ENCODE peak calls at places on chromosome 4, in ten cellular contexts. One of them, this sample, is unnamed.

GRCh38 chr4:86894465-86894864 is 2.2 kb upstream of the C4orf36 start:
- DNase-seq in testis: no peak
- DNase-seq in GM23248: peak; percentile 45
- DNase-seq in caudate nucleus: no peak
- DNase-seq in heart left ventricle: no peak
- DNase-seq in brain microvascular endothelial cell: peak; percentile 9
- DNase-seq in SK-N-SH: no peak
- DNase-seq in psoas muscle: no peak
- DNase-seq in upper lobe of right lung: no peak
- DNase-seq in right atrium auricular region: no peak
- DNase-seq in this sample: no peak

GRCh38 chr4:78551420-78552351 is at the start of gene ANXA3:
- DNase-seq in right atrium auricular region: no peak
- DNase-seq in caudate nucleus: no peak
- DNase-seq in brain microvascular endothelial cell: no peak
- DNase-seq in heart left ventricle: peak; percentile 73
- DNase-seq in GM23248: peak; percentile 44
- DNase-seq in psoas muscle: peak; percentile 26
- DNase-seq in upper lobe of right lung: peak; percentile 83
- DNase-seq in SK-N-SH: peak; percentile 72
- DNase-seq in testis: no peak
- DNase-seq in this sample: peak; percentile 74

GRCh38 chr4:14110407-14110806 is 482.9 kb upstream of the BOD1L1 start:
- DNase-seq in psoas muscle: no peak
- DNase-seq in heart left ventricle: no peak
- DNase-seq in brain microvascular endothelial cell: peak; percentile 18
- DNase-seq in upper lobe of right lung: no peak
- DNase-seq in GM23248: peak; percentile 89
- DNase-seq in caudate nucleus: no peak
- DNase-seq in testis: no peak
- DNase-seq in right atrium auricular region: no peak
- DNase-seq in SK-N-SH: no peak
- DNase-seq in this sample: no peak

GRCh38 chr4:177235026-177235425 is 74.6 kb upstream of the NEIL3 start:
- DNase-seq in brain microvascular endothelial cell: peak; percentile 25
- DNase-seq in right atrium auricular region: no peak
- DNase-seq in SK-N-SH: no peak
- DNase-seq in GM23248: peak; percentile 78
- DNase-seq in caudate nucleus: no peak
- DNase-seq in heart left ventricle: no peak
- DNase-seq in psoas muscle: no peak
- DNase-seq in testis: no peak
- DNase-seq in upper lobe of right lung: no peak
- DNase-seq in this sample: no peak

GRCh38 chr4:53067125-53067802 is 205.1 kb downstream of the RASL11B start:
- DNase-seq in upper lobe of right lung: no peak
- DNase-seq in right atrium auricular region: no peak
- DNase-seq in brain microvascular endothelial cell: no peak
- DNase-seq in psoas muscle: no peak
- DNase-seq in GM23248: no peak
- DNase-seq in heart left ventricle: no peak
- DNase-seq in SK-N-SH: no peak
- DNase-seq in caudate nucleus: no peak
- DNase-seq in testis: no peak
- DNase-seq in this sample: no peak

GRCh38 chr4:74374128-74374527 is 9.2 kb downstream of the EREG start:
- DNase-seq in testis: no peak
- DNase-seq in right atrium auricular region: no peak
- DNase-seq in upper lobe of right lung: no peak
- DNase-seq in psoas muscle: no peak
- DNase-seq in SK-N-SH: no peak
- DNase-seq in brain microvascular endothelial cell: no peak
- DNase-seq in GM23248: no peak
- DNase-seq in heart left ventricle: no peak
- DNase-seq in caudate nucleus: no peak
- DNase-seq in this sample: no peak

GRCh38 chr4:23333946-23334878 is 555.6 kb downstream of the PPARGC1A start:
- DNase-seq in psoas muscle: no peak
- DNase-seq in upper lobe of right lung: no peak
- DNase-seq in testis: no peak
- DNase-seq in heart left ventricle: no peak
- DNase-seq in GM23248: peak; percentile 47
- DNase-seq in brain microvascular endothelial cell: peak; percentile 23
- DNase-seq in right atrium auricular region: no peak
- DNase-seq in caudate nucleus: peak; percentile 75
- DNase-seq in SK-N-SH: no peak
- DNase-seq in this sample: no peak

GRCh38 chr4:141425124-141425523 is 204.4 kb downstream of the ZNF330 start:
- DNase-seq in brain microvascular endothelial cell: peak; percentile 51
- DNase-seq in caudate nucleus: no peak
- DNase-seq in SK-N-SH: no peak
- DNase-seq in psoas muscle: no peak
- DNase-seq in testis: no peak
- DNase-seq in upper lobe of right lung: no peak
- DNase-seq in right atrium auricular region: no peak
- DNase-seq in heart left ventricle: no peak
- DNase-seq in GM23248: peak; percentile 72
- DNase-seq in this sample: no peak

GRCh38 chr4:89661490-89661889 is 175.5 kb downstream of the SNCA start:
- DNase-seq in psoas muscle: no peak
- DNase-seq in upper lobe of right lung: no peak
- DNase-seq in brain microvascular endothelial cell: peak; percentile 65
- DNase-seq in heart left ventricle: no peak
- DNase-seq in right atrium auricular region: no peak
- DNase-seq in testis: no peak
- DNase-seq in caudate nucleus: no peak
- DNase-seq in SK-N-SH: no peak
- DNase-seq in GM23248: peak; percentile 41
- DNase-seq in this sample: no peak

GRCh38 chr4:32032136-32032672 is 1312.0 kb downstream of the PCDH7 start:
- DNase-seq in testis: no peak
- DNase-seq in psoas muscle: no peak
- DNase-seq in right atrium auricular region: no peak
- DNase-seq in GM23248: no peak
- DNase-seq in upper lobe of right lung: no peak
- DNase-seq in SK-N-SH: no peak
- DNase-seq in brain microvascular endothelial cell: no peak
- DNase-seq in heart left ventricle: no peak
- DNase-seq in caudate nucleus: no peak
- DNase-seq in this sample: no peak

GRCh38 chr4:128371004-128371777 is 83.6 kb upstream of the PGRMC2 start:
- DNase-seq in GM23248: peak; percentile 74
- DNase-seq in SK-N-SH: no peak
- DNase-seq in upper lobe of right lung: no peak
- DNase-seq in testis: no peak
- DNase-seq in caudate nucleus: no peak
- DNase-seq in right atrium auricular region: no peak
- DNase-seq in brain microvascular endothelial cell: no peak
- DNase-seq in heart left ventricle: no peak
- DNase-seq in psoas muscle: no peak
- DNase-seq in this sample: no peak

GRCh38 chr4:20773144-20773997 is 73.1 kb downstream of the PACRGL start:
- DNase-seq in GM23248: peak; percentile 82
- DNase-seq in brain microvascular endothelial cell: peak; percentile 72
- DNase-seq in testis: peak; percentile 64
- DNase-seq in caudate nucleus: peak; percentile 56
- DNase-seq in heart left ventricle: peak; percentile 20
- DNase-seq in right atrium auricular region: peak; percentile 58
- DNase-seq in upper lobe of right lung: no peak
- DNase-seq in psoas muscle: peak; percentile 12
- DNase-seq in SK-N-SH: peak; percentile 52
- DNase-seq in this sample: peak; percentile 28

GRCh38 chr4:187128226-187128625 is 404.6 kb upstream of the FAT1 start:
- DNase-seq in testis: no peak
- DNase-seq in GM23248: peak; percentile 71
- DNase-seq in caudate nucleus: no peak
- DNase-seq in psoas muscle: no peak
- DNase-seq in SK-N-SH: no peak
- DNase-seq in upper lobe of right lung: no peak
- DNase-seq in right atrium auricular region: no peak
- DNase-seq in heart left ventricle: no peak
- DNase-seq in brain microvascular endothelial cell: peak; percentile 64
- DNase-seq in this sample: no peak

GRCh38 chr4:99586747-99587146 is 12.1 kb downstream of the MTTP start:
- DNase-seq in right atrium auricular region: no peak
- DNase-seq in caudate nucleus: no peak
- DNase-seq in SK-N-SH: no peak
- DNase-seq in testis: no peak
- DNase-seq in psoas muscle: no peak
- DNase-seq in brain microvascular endothelial cell: no peak
- DNase-seq in upper lobe of right lung: no peak
- DNase-seq in GM23248: no peak
- DNase-seq in heart left ventricle: no peak
- DNase-seq in this sample: no peak

GRCh38 chr4:2045518-2045951 is 13.6 kb upstream of the NAT8L start:
- DNase-seq in testis: no peak
- DNase-seq in right atrium auricular region: no peak
- DNase-seq in heart left ventricle: no peak
- DNase-seq in brain microvascular endothelial cell: no peak
- DNase-seq in SK-N-SH: no peak
- DNase-seq in GM23248: peak; percentile 41
- DNase-seq in upper lobe of right lung: peak; percentile 56
- DNase-seq in psoas muscle: peak; percentile 54
- DNase-seq in caudate nucleus: no peak
- DNase-seq in this sample: no peak

GRCh38 chr4:140152760-140153418 is 1.1 kb downstream of the MAML3 start:
- DNase-seq in upper lobe of right lung: peak; percentile 84
- DNase-seq in psoas muscle: peak; percentile 63
- DNase-seq in GM23248: peak; percentile 78
- DNase-seq in SK-N-SH: peak; percentile 52
- DNase-seq in brain microvascular endothelial cell: peak; percentile 60
- DNase-seq in caudate nucleus: peak; percentile 54
- DNase-seq in testis: peak; percentile 50
- DNase-seq in right atrium auricular region: peak; percentile 79
- DNase-seq in heart left ventricle: peak; percentile 58
- DNase-seq in this sample: peak; percentile 67

GRCh38 chr4:177005801-177006230 is 213.1 kb upstream of the VEGFC start:
- DNase-seq in caudate nucleus: no peak
- DNase-seq in upper lobe of right lung: no peak
- DNase-seq in heart left ventricle: no peak
- DNase-seq in brain microvascular endothelial cell: peak; percentile 57
- DNase-seq in GM23248: peak; percentile 82
- DNase-seq in testis: no peak
- DNase-seq in psoas muscle: no peak
- DNase-seq in SK-N-SH: no peak
- DNase-seq in right atrium auricular region: no peak
- DNase-seq in this sample: no peak

GRCh38 chr4:100823066-100823992 is 305.5 kb upstream of the EMCN start:
- DNase-seq in heart left ventricle: no peak
- DNase-seq in right atrium auricular region: no peak
- DNase-seq in SK-N-SH: no peak
- DNase-seq in upper lobe of right lung: no peak
- DNase-seq in psoas muscle: no peak
- DNase-seq in testis: no peak
- DNase-seq in GM23248: peak; percentile 7
- DNase-seq in brain microvascular endothelial cell: peak; percentile 9
- DNase-seq in caudate nucleus: no peak
- DNase-seq in this sample: no peak
- H3K27ac ChIP-seq in heart left ventricle: no peak overlapping the region
- H3K27ac ChIP-seq in right atrium auricular region: no peak overlapping the region
- H3K27ac ChIP-seq in SK-N-SH: no peak overlapping the region
- H3K27ac ChIP-seq in upper lobe of right lung: no peak overlapping the region
- H3K27ac ChIP-seq in psoas muscle: no peak overlapping the region
- H3K27ac ChIP-seq in testis: no peak overlapping the region
- H3K27ac ChIP-seq in GM23248: no peak overlapping the region
- H3K27ac ChIP-seq in brain microvascular endothelial cell: no peak overlapping the region
- H3K27ac ChIP-seq in caudate nucleus: peak overlapping the region; percentile 60
- H3K27ac ChIP-seq in this sample: no peak overlapping the region

GRCh38 chr4:142846105-142846728 is at the start of gene INPP4B:
- DNase-seq in GM23248: peak; percentile 89
- DNase-seq in psoas muscle: peak; percentile 34
- DNase-seq in right atrium auricular region: no peak
- DNase-seq in SK-N-SH: peak; percentile 77
- DNase-seq in brain microvascular endothelial cell: peak; percentile 54
- DNase-seq in heart left ventricle: peak; percentile 61
- DNase-seq in caudate nucleus: peak; percentile 87
- DNase-seq in testis: peak; percentile 33
- DNase-seq in upper lobe of right lung: peak; percentile 69
- DNase-seq in this sample: peak; percentile 34
- H3K27ac ChIP-seq in GM23248: no peak within 1 kb of the TSS
- H3K27ac ChIP-seq in psoas muscle: peak within 1 kb of the TSS; percentile 85
- H3K27ac ChIP-seq in right atrium auricular region: peak within 1 kb of the TSS; percentile 84
- H3K27ac ChIP-seq in SK-N-SH: no peak within 1 kb of the TSS
- H3K27ac ChIP-seq in brain microvascular endothelial cell: no peak within 1 kb of the TSS
- H3K27ac ChIP-seq in heart left ventricle: peak within 1 kb of the TSS; percentile 87
- H3K27ac ChIP-seq in caudate nucleus: peak within 1 kb of the TSS; percentile 80
- H3K27ac ChIP-seq in testis: no peak within 1 kb of the TSS
- H3K27ac ChIP-seq in upper lobe of right lung: peak within 1 kb of the TSS; percentile 45
- H3K27ac ChIP-seq in this sample: peak within 1 kb of the TSS; percentile 70

GRCh38 chr4:151206241-151207005 is 70.5 kb upstream of the PRSS48 start:
- DNase-seq in right atrium auricular region: no peak
- DNase-seq in upper lobe of right lung: no peak
- DNase-seq in psoas muscle: no peak
- DNase-seq in heart left ventricle: no peak
- DNase-seq in caudate nucleus: no peak
- DNase-seq in brain microvascular endothelial cell: no peak
- DNase-seq in testis: no peak
- DNase-seq in SK-N-SH: no peak
- DNase-seq in GM23248: no peak
- DNase-seq in this sample: no peak
- H3K27ac ChIP-seq in right atrium auricular region: peak overlapping the region; percentile 17
- H3K27ac ChIP-seq in upper lobe of right lung: peak overlapping the region; percentile 56
- H3K27ac ChIP-seq in psoas muscle: no peak overlapping the region
- H3K27ac ChIP-seq in heart left ventricle: no peak overlapping the region
- H3K27ac ChIP-seq in caudate nucleus: peak overlapping the region; percentile 82
- H3K27ac ChIP-seq in brain microvascular endothelial cell: no peak overlapping the region
- H3K27ac ChIP-seq in testis: no peak overlapping the region
- H3K27ac ChIP-seq in SK-N-SH: no peak overlapping the region
- H3K27ac ChIP-seq in GM23248: no peak overlapping the region
- H3K27ac ChIP-seq in this sample: peak overlapping the region; percentile 21

GRCh38 chr4:16205298-16206164 is 20.7 kb downstream of the TAPT1 start:
- DNase-seq in right atrium auricular region: no peak
- DNase-seq in upper lobe of right lung: no peak
- DNase-seq in testis: no peak
- DNase-seq in brain microvascular endothelial cell: no peak
- DNase-seq in caudate nucleus: no peak
- DNase-seq in SK-N-SH: peak; percentile 48
- DNase-seq in heart left ventricle: no peak
- DNase-seq in psoas muscle: no peak
- DNase-seq in GM23248: peak; percentile 58
- DNase-seq in this sample: no peak

GRCh38 chr4:16206301-16206700 is 20.0 kb downstream of the TAPT1 start:
- DNase-seq in GM23248: no peak
- DNase-seq in brain microvascular endothelial cell: no peak
- DNase-seq in upper lobe of right lung: no peak
- DNase-seq in heart left ventricle: no peak
- DNase-seq in SK-N-SH: no peak
- DNase-seq in right atrium auricular region: no peak
- DNase-seq in psoas muscle: no peak
- DNase-seq in testis: no peak
- DNase-seq in caudate nucleus: no peak
- DNase-seq in this sample: no peak

GRCh38 chr4:16203083-16203482 is 23.2 kb downstream of the TAPT1 start:
- DNase-seq in upper lobe of right lung: no peak
- DNase-seq in GM23248: no peak
- DNase-seq in SK-N-SH: no peak
- DNase-seq in testis: no peak
- DNase-seq in psoas muscle: no peak
- DNase-seq in caudate nucleus: no peak
- DNase-seq in heart left ventricle: no peak
- DNase-seq in right atrium auricular region: no peak
- DNase-seq in brain microvascular endothelial cell: no peak
- DNase-seq in this sample: no peak

GRCh38 chr4:16202598-16202997 is 23.7 kb downstream of the TAPT1 start:
- DNase-seq in right atrium auricular region: no peak
- DNase-seq in upper lobe of right lung: no peak
- DNase-seq in SK-N-SH: no peak
- DNase-seq in caudate nucleus: no peak
- DNase-seq in brain microvascular endothelial cell: no peak
- DNase-seq in testis: no peak
- DNase-seq in psoas muscle: no peak
- DNase-seq in heart left ventricle: no peak
- DNase-seq in GM23248: no peak
- DNase-seq in this sample: no peak

GRCh38 chr4:16204505-16204904 is 21.8 kb downstream of the TAPT1 start:
- DNase-seq in right atrium auricular region: no peak
- DNase-seq in caudate nucleus: no peak
- DNase-seq in heart left ventricle: no peak
- DNase-seq in brain microvascular endothelial cell: no peak
- DNase-seq in GM23248: no peak
- DNase-seq in SK-N-SH: no peak
- DNase-seq in psoas muscle: no peak
- DNase-seq in upper lobe of right lung: peak; percentile 68
- DNase-seq in testis: no peak
- DNase-seq in this sample: no peak
- H3K27ac ChIP-seq in right atrium auricular region: no peak overlapping the region
- H3K27ac ChIP-seq in caudate nucleus: no peak overlapping the region
- H3K27ac ChIP-seq in heart left ventricle: no peak overlapping the region
- H3K27ac ChIP-seq in brain microvascular endothelial cell: no peak overlapping the region
- H3K27ac ChIP-seq in GM23248: no peak overlapping the region
- H3K27ac ChIP-seq in SK-N-SH: no peak overlapping the region
- H3K27ac ChIP-seq in psoas muscle: no peak overlapping the region
- H3K27ac ChIP-seq in upper lobe of right lung: no peak overlapping the region
- H3K27ac ChIP-seq in testis: no peak overlapping the region
- H3K27ac ChIP-seq in this sample: no peak overlapping the region

This sample was measured in stomach.